ENCODE peak calls at places on chromosomes 5 and 9, in five cellular contexts. W is pancreas, D is SK-N-SH, P is HCT116, Q is mammary epithelial cell. B is an unnamed sample.

GRCh38 chr9:83281306-83282255 is 218.6 kb upstream of the RASEF start:
- DNase-seq in W (peak; percentile 64), P (no peak), Q (peak; percentile 57), D (peak; percentile 43), B (peak; percentile 57)

GRCh38 chr5:51731641-51732040 is 348.4 kb downstream of the ISL1 start:
- DNase-seq in Q (peak; percentile 2), D (no peak), P (no peak), W (no peak), B (no peak)

GRCh38 chr9:127333326-127334064 is 63.5 kb upstream of the SLC2A8 start:
- DNase-seq in W (no peak), D (no peak), Q (no peak), P (no peak), B (no peak)

GRCh38 chr5:179696605-179697004 is 2.2 kb upstream of the CANX start:
- DNase-seq in D (no peak), Q (no peak), P (no peak), W (no peak), B (no peak)

GRCh38 chr5:891117-891836 is 1.3 kb downstream of the BRD9 start:
- DNase-seq in Q (peak; percentile 75), P (peak; percentile 79), W (no peak), D (peak; percentile 92), B (no peak)

GRCh38 chr9:137458194-137459146 is 664 bp downstream of the NSMF start:
- DNase-seq in W (peak; percentile 59), D (peak; percentile 84), P (no peak), Q (no peak), B (no peak)

GRCh38 chr9:3842839-3843238 is 317.0 kb upstream of the RFX3 start:
- DNase-seq in W (no peak), D (no peak), Q (no peak), P (no peak), B (no peak)

GRCh38 chr5:169702726-169703481 is 65.8 kb downstream of the DOCK2 start:
- DNase-seq in W (no peak), D (no peak), P (no peak), Q (no peak), B (no peak)

GRCh38 chr5:159018855-159019254 is 80.9 kb downstream of the EBF1 start:
- DNase-seq in W (no peak), P (no peak), Q (no peak), D (no peak), B (no peak)

GRCh38 chr5:142283304-142283703 is 41.5 kb downstream of the SPRY4 start:
- DNase-seq in D (no peak), W (no peak), P (no peak), Q (peak; percentile 84), B (no peak)

GRCh38 chr5:66554211-66554610 is 42.0 kb upstream of the MAST4 start:
- DNase-seq in D (no peak), Q (peak; percentile 96), W (no peak), P (no peak), B (no peak)

GRCh38 chr9:105114956-105115728 is 129.3 kb upstream of the SLC44A1 start:
- DNase-seq in D (no peak), Q (no peak), P (no peak), W (no peak), B (no peak)

GRCh38 chr9:72022846-72023245 is 37.6 kb downstream of the C9orf57 start:
- DNase-seq in W (no peak), Q (peak; percentile 89), D (no peak), P (no peak), B (no peak)

GRCh38 chr9:134189167-134189474 is 24.8 kb upstream of the RNU6ATAC start:
- DNase-seq in W (no peak), D (peak; percentile 36), P (no peak), Q (no peak), B (no peak)

GRCh38 chr5:150574818-150575537 is 65.5 kb upstream of the SYNPO start:
- DNase-seq in D (peak; percentile 97), P (no peak), W (no peak), Q (no peak), B (no peak)

GRCh38 chr5:135208555-135209494 is 174.8 kb upstream of the PITX1 start:
- DNase-seq in W (no peak), Q (peak; percentile 74), D (no peak), P (peak; percentile 68), B (no peak)

GRCh38 chr9:105309531-105309931 is 65.1 kb downstream of the SLC44A1 start:
- DNase-seq in D (no peak), P (no peak), W (no peak), Q (no peak), B (no peak)

GRCh38 chr5:88660326-88660946 is 222.5 kb downstream of the MEF2C start:
- DNase-seq in D (no peak), W (no peak), P (peak; percentile 8), Q (peak; percentile 49), B (no peak)

GRCh38 chr5:110899566-110900412 is 161.0 kb downstream of the SLC25A46 start:
- DNase-seq in W (no peak), D (no peak), Q (peak; percentile 65), P (no peak), B (no peak)

GRCh38 chr5:120293796-120294195 is 170.3 kb upstream of the PRR16 start:
- DNase-seq in Q (peak; percentile 76), D (no peak), P (no peak), W (no peak), B (no peak)

GRCh38 chr5:14450055-14450524 is 131.5 kb upstream of the OTULINL start:
- DNase-seq in W (no peak), D (no peak), Q (no peak), P (no peak), B (no peak)

GRCh38 chr5:72301557-72301956 is 18.5 kb downstream of the MRPS27 start:
- DNase-seq in W (no peak), D (no peak), P (no peak), Q (no peak), B (no peak)

GRCh38 chr5:169153405-169153804 is 147.5 kb downstream of the SLIT3 start:
- DNase-seq in Q (no peak), W (no peak), P (no peak), D (peak; percentile 39), B (no peak)

DNA sequence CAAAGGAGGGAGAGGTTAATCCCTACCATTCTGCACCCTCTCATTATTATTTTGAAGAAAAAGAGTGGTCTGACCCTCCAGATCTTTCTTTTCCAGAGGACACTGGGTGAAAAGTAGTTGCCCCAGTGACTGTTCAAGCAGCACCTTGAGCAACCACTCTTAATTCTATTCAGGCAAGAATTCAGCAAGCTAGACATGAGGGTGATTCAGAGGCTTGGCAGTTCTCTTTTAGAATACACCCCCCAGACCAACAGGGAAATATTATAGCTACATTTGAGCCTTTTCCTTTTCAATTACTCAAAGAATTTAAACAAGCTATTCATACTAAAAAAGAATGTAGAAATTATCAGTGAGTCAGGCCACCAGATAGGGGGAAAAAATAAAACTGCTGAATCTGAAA is 178.3 kb downstream of the MRPS30 start:
- DNase-seq in P (no peak), Q (no peak), D (no peak), W (no peak), B (no peak)
- H3K9me3 ChIP-seq in P (peaks cover 12% of the 10 kb centered on the region), Q (peaks cover 5% of the 10 kb centered on the region), D (no peaks in the 10 kb centered on the region), W (no peaks in the 10 kb centered on the region), B (peaks cover 7% of the 10 kb centered on the region)

DNA sequence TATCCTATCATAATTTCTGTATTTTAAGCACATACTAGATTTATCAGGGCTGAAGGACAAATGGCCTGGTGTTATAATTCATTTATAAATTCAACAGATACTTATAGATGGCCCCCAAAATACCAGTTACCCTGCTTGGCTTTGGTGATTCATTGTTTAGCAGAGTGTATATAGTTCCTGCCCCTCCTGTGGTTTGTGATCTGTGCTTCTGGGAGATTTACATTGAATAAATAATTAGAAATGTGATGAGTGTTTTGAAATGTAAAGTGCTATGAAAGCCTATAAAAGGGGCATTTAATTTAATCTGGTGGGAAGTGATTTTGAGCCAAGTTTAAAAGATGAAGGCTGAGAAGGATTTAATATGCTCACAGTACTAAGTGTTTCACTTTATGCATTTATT is 36.7 kb upstream of the ZCCHC7 start:
- DNase-seq in W (no peak), D (no peak), P (no peak), Q (no peak), B (no peak)
- H3K4me3 ChIP-seq in W (no peak overlapping the region), D (no peak overlapping the region), P (no peak overlapping the region), Q (no peak overlapping the region), B (peak overlapping the region; percentile 9)

DNA sequence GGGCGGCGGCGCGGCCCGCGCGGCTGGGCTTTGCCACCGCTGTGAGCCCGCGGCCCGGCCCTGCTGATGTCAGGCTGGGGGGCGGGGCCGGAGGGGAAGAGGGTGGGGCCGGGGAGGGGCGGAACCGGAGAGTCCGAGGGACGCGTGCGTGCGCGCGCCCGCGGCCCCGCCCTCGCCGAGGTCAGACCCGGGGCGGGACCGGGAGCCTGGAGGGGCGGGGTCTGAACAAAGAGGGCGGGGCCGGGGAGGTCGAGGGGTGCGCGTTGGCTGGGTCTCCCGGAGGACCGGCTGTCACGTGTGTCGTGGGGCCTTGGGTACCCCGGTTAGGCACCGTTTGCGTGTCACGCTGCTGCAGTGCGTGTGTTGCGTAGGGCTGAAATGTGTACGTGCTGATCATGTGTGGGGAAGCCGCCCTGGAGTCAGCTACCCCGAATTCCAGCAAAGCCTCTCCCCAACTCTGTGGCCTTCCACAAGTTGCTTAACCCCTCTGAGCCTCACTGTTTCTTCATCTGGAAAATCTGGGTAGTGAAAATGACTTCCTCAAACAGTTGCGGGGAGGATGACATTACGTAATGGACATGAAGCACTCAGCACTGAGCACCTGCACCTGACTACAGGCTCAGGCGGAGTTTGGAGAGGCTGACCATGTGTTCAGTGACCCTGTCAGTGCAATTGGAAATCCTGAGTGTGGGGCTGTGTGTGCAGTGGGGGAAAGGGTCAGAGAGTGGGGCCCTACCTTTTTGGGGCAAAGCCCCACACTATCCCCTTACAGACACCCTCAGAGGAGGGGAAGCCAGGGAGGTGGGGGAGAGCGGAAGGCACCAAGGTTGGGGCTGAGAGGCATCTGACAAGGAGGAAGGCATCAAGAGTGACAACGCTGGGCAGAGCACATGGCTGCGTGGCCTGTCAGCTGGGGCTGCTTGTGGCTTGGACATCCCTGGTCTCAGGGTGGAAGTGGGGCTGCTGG is at the start of gene RALGDS:
- DNase-seq in P (peak; percentile 56), Q (peak; percentile 82), D (peak; percentile 97), W (peak; percentile 89), B (no peak)
- H3K9me3 ChIP-seq in P (no peaks in the 10 kb centered on the region), Q (no peaks in the 10 kb centered on the region), D (no peaks in the 10 kb centered on the region), W (no peaks in the 10 kb centered on the region), B (no peaks in the 10 kb centered on the region)

DNA sequence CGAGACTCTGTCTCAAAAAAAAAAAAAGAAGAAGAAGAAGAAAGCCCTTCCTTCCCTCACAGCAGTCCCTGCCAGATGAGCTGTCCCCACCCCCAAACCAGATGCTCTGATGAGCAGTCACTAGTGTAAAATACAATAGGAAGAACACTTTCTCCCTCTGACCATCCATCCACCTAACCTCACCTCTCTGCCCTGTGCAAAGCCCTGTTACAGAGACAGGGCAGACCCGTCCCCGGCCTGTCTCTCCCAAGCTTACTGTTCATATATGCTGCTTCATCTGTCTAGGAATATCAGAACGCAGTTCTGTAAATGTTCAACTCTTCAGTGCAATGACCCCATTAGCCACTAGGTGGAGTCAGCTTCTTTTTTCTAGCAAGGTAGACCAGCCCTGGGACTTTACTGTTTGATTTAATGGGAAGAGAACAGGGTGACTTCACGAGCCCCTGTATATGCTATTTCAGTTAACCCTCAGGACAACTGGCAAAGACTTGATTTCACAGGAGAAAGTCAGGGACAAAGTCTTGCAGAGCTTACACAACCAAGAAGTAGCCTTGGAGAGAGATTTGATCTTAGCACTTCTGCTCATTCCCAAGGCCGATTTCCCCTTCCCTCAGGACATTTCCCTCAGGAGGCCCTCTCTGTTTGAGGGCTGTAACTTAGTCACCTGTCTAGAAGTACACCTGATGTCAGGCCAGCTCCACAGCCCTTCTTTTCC is 14.9 kb upstream of the FGFR4 start:
- DNase-seq in Q (peak; percentile 62), D (peak; percentile 74), P (peak; percentile 69), W (peak; percentile 79), B (peak; percentile 70)
- H3K4me3 ChIP-seq in Q (no peak overlapping the region), D (no peak overlapping the region), P (no peak overlapping the region), W (no peak overlapping the region), B (no peak overlapping the region)

GRCh38 chr5:76467221-76467620 is 64.1 kb downstream of the IQGAP2 start:
- DNase-seq in W (no peak), Q (no peak), P (no peak), D (no peak), B (no peak)
- H3K9me3 ChIP-seq in W (no peaks in the 10 kb centered on the region), Q (no peaks in the 10 kb centered on the region), P (no peaks in the 10 kb centered on the region), D (no peaks in the 10 kb centered on the region), B (no peaks in the 10 kb centered on the region)

GRCh38 chr9:93134018-93134739 is at the start of gene NINJ1:
- DNase-seq in P (peak; percentile 4), D (peak; percentile 92), Q (peak; percentile 95), W (peak; percentile 71), B (no peak)
- H3K4me3 ChIP-seq in P (peak within 1 kb of the TSS; percentile 87), D (peak within 1 kb of the TSS; percentile 92), Q (peak within 1 kb of the TSS; percentile 86), W (peak within 1 kb of the TSS; percentile 87), B (peak within 1 kb of the TSS; percentile 94)

B was measured in SK-N-MC.